ENCODE peak calls at places on chromosomes 2 and 18, in eight cellular contexts. One of them, this sample, is unnamed.

GRCh38 chr2:196353717-196354116 is 182.3 kb upstream of the STK17B start:
- DNase-seq in body of pancreas: no peak
- DNase-seq in AG04450: no peak
- DNase-seq in MCF 10A: no peak
- DNase-seq in upper lobe of right lung: no peak
- DNase-seq in Calu3: no peak
- DNase-seq in neural crest cell: no peak
- DNase-seq in fibroblast of pulmonary artery: no peak
- DNase-seq in this sample: no peak

GRCh38 chr2:60819155-60819862 is 62.1 kb upstream of the REL start:
- DNase-seq in MCF 10A: no peak
- DNase-seq in body of pancreas: peak
- DNase-seq in neural crest cell: no peak
- DNase-seq in Calu3: no peak
- DNase-seq in fibroblast of pulmonary artery: no peak
- DNase-seq in upper lobe of right lung: no peak
- DNase-seq in AG04450: no peak
- DNase-seq in this sample: no peak

GRCh38 chr2:221075203-221075602 is 496.9 kb downstream of the EPHA4 start:
- DNase-seq in body of pancreas: no peak
- DNase-seq in MCF 10A: no peak
- DNase-seq in fibroblast of pulmonary artery: peak
- DNase-seq in AG04450: peak
- DNase-seq in upper lobe of right lung: no peak
- DNase-seq in neural crest cell: no peak
- DNase-seq in Calu3: no peak
- DNase-seq in this sample: no peak

GRCh38 chr18:2847341-2848144 is 737 bp downstream of the EMILIN2 start:
- DNase-seq in Calu3: peak
- DNase-seq in neural crest cell: peak
- DNase-seq in upper lobe of right lung: peak
- DNase-seq in MCF 10A: no peak
- DNase-seq in AG04450: no peak
- DNase-seq in fibroblast of pulmonary artery: peak
- DNase-seq in body of pancreas: no peak
- DNase-seq in this sample: peak

GRCh38 chr2:233424028-233424951 is 70.0 kb downstream of the DGKD start:
- DNase-seq in body of pancreas: no peak
- DNase-seq in upper lobe of right lung: peak
- DNase-seq in Calu3: no peak
- DNase-seq in neural crest cell: no peak
- DNase-seq in fibroblast of pulmonary artery: peak
- DNase-seq in MCF 10A: peak
- DNase-seq in AG04450: no peak
- DNase-seq in this sample: no peak

GRCh38 chr2:110866496-110866895 is 134.1 kb downstream of the ACOXL start:
- DNase-seq in neural crest cell: no peak
- DNase-seq in AG04450: no peak
- DNase-seq in Calu3: no peak
- DNase-seq in fibroblast of pulmonary artery: no peak
- DNase-seq in body of pancreas: no peak
- DNase-seq in upper lobe of right lung: no peak
- DNase-seq in MCF 10A: no peak
- DNase-seq in this sample: no peak

GRCh38 chr18:26405190-26405781 is 143.1 kb downstream of the KCTD1 start:
- DNase-seq in MCF 10A: peak
- DNase-seq in neural crest cell: no peak
- DNase-seq in body of pancreas: peak
- DNase-seq in AG04450: no peak
- DNase-seq in fibroblast of pulmonary artery: peak
- DNase-seq in Calu3: peak
- DNase-seq in upper lobe of right lung: no peak
- DNase-seq in this sample: peak

GRCh38 chr2:231672617-231673347 is 35.5 kb upstream of the PTMA start:
- DNase-seq in upper lobe of right lung: peak
- DNase-seq in fibroblast of pulmonary artery: peak
- DNase-seq in Calu3: peak
- DNase-seq in body of pancreas: no peak
- DNase-seq in AG04450: no peak
- DNase-seq in MCF 10A: peak
- DNase-seq in neural crest cell: no peak
- DNase-seq in this sample: peak

GRCh38 chr2:56444339-56444738 is 260.5 kb downstream of the CCDC85A start:
- DNase-seq in MCF 10A: peak
- DNase-seq in upper lobe of right lung: peak
- DNase-seq in neural crest cell: no peak
- DNase-seq in Calu3: peak
- DNase-seq in body of pancreas: peak
- DNase-seq in fibroblast of pulmonary artery: peak
- DNase-seq in AG04450: no peak
- DNase-seq in this sample: no peak

GRCh38 chr18:35736696-35737095 is 155.2 kb downstream of the GALNT1 start:
- DNase-seq in fibroblast of pulmonary artery: no peak
- DNase-seq in MCF 10A: no peak
- DNase-seq in body of pancreas: no peak
- DNase-seq in Calu3: no peak
- DNase-seq in upper lobe of right lung: no peak
- DNase-seq in AG04450: no peak
- DNase-seq in neural crest cell: no peak
- DNase-seq in this sample: no peak

GRCh38 chr18:46676162-46676830 is 19.3 kb upstream of the LOXHD1 start:
- DNase-seq in AG04450: no peak
- DNase-seq in Calu3: no peak
- DNase-seq in body of pancreas: no peak
- DNase-seq in fibroblast of pulmonary artery: no peak
- DNase-seq in MCF 10A: peak
- DNase-seq in neural crest cell: no peak
- DNase-seq in upper lobe of right lung: no peak
- DNase-seq in this sample: no peak

GRCh38 chr18:34633368-34633767 is 76.7 kb upstream of the DTNA start:
- DNase-seq in upper lobe of right lung: no peak
- DNase-seq in body of pancreas: peak
- DNase-seq in Calu3: no peak
- DNase-seq in AG04450: no peak
- DNase-seq in MCF 10A: no peak
- DNase-seq in fibroblast of pulmonary artery: no peak
- DNase-seq in neural crest cell: no peak
- DNase-seq in this sample: no peak

GRCh38 chr2:176491172-176491904 is 222.1 kb downstream of the MTX2 start:
- DNase-seq in upper lobe of right lung: no peak
- DNase-seq in MCF 10A: peak
- DNase-seq in neural crest cell: no peak
- DNase-seq in fibroblast of pulmonary artery: peak
- DNase-seq in AG04450: peak
- DNase-seq in body of pancreas: peak
- DNase-seq in Calu3: no peak
- DNase-seq in this sample: peak

GRCh38 chr2:39571197-39571731 is 94.5 kb upstream of the TMEM178A start:
- DNase-seq in Calu3: no peak
- DNase-seq in body of pancreas: no peak
- DNase-seq in neural crest cell: no peak
- DNase-seq in MCF 10A: no peak
- DNase-seq in upper lobe of right lung: no peak
- DNase-seq in fibroblast of pulmonary artery: no peak
- DNase-seq in AG04450: no peak
- DNase-seq in this sample: no peak

GRCh38 chr2:227447606-227448005 is 24.4 kb upstream of the AGFG1 start:
- DNase-seq in body of pancreas: no peak
- DNase-seq in AG04450: peak
- DNase-seq in upper lobe of right lung: no peak
- DNase-seq in fibroblast of pulmonary artery: peak
- DNase-seq in Calu3: no peak
- DNase-seq in neural crest cell: no peak
- DNase-seq in MCF 10A: no peak
- DNase-seq in this sample: no peak

GRCh38 chr2:177983183-177983788 is 89.3 kb downstream of the PDE11A start:
- DNase-seq in body of pancreas: peak
- DNase-seq in AG04450: peak
- DNase-seq in neural crest cell: peak
- DNase-seq in upper lobe of right lung: no peak
- DNase-seq in Calu3: peak
- DNase-seq in fibroblast of pulmonary artery: peak
- DNase-seq in MCF 10A: peak
- DNase-seq in this sample: peak

GRCh38 chr18:36297419-36298112 is at the start of gene FHOD3:
- DNase-seq in body of pancreas: peak
- DNase-seq in upper lobe of right lung: peak
- DNase-seq in MCF 10A: peak
- DNase-seq in AG04450: no peak
- DNase-seq in neural crest cell: peak
- DNase-seq in fibroblast of pulmonary artery: peak
- DNase-seq in Calu3: peak
- DNase-seq in this sample: peak

GRCh38 chr18:63158676-63159291 is 160.8 kb downstream of the BCL2 start:
- DNase-seq in neural crest cell: no peak
- DNase-seq in AG04450: no peak
- DNase-seq in upper lobe of right lung: no peak
- DNase-seq in MCF 10A: no peak
- DNase-seq in fibroblast of pulmonary artery: no peak
- DNase-seq in body of pancreas: no peak
- DNase-seq in Calu3: no peak
- DNase-seq in this sample: no peak

GRCh38 chr2:239456940-239457339 is 56.1 kb upstream of the HDAC4 start:
- DNase-seq in fibroblast of pulmonary artery: no peak
- DNase-seq in MCF 10A: no peak
- DNase-seq in body of pancreas: no peak
- DNase-seq in neural crest cell: no peak
- DNase-seq in upper lobe of right lung: no peak
- DNase-seq in Calu3: no peak
- DNase-seq in AG04450: no peak
- DNase-seq in this sample: no peak

GRCh38 chr2:1588051-1588993 is 156.0 kb downstream of the PXDN start:
- DNase-seq in neural crest cell: no peak
- DNase-seq in AG04450: no peak
- DNase-seq in MCF 10A: no peak
- DNase-seq in upper lobe of right lung: peak
- DNase-seq in Calu3: no peak
- DNase-seq in fibroblast of pulmonary artery: no peak
- DNase-seq in body of pancreas: no peak
- DNase-seq in this sample: no peak

GRCh38 chr2:1588994-1589611 is 155.2 kb downstream of the PXDN start:
- DNase-seq in body of pancreas: no peak
- DNase-seq in Calu3: no peak
- DNase-seq in MCF 10A: no peak
- DNase-seq in upper lobe of right lung: peak
- DNase-seq in fibroblast of pulmonary artery: no peak
- DNase-seq in AG04450: no peak
- DNase-seq in neural crest cell: no peak
- DNase-seq in this sample: no peak

GRCh38 chr2:1591461-1591770 is 152.9 kb downstream of the PXDN start:
- DNase-seq in body of pancreas: peak
- DNase-seq in AG04450: no peak
- DNase-seq in MCF 10A: no peak
- DNase-seq in upper lobe of right lung: peak
- DNase-seq in fibroblast of pulmonary artery: no peak
- DNase-seq in Calu3: no peak
- DNase-seq in neural crest cell: no peak
- DNase-seq in this sample: no peak

GRCh38 chr2:1591978-1592907 is 152.1 kb downstream of the PXDN start:
- DNase-seq in AG04450: peak
- DNase-seq in Calu3: no peak
- DNase-seq in MCF 10A: peak
- DNase-seq in neural crest cell: peak
- DNase-seq in upper lobe of right lung: peak
- DNase-seq in fibroblast of pulmonary artery: peak
- DNase-seq in body of pancreas: peak
- DNase-seq in this sample: no peak

GRCh38 chr2:1590611-1591460 is 153.5 kb downstream of the PXDN start:
- DNase-seq in AG04450: no peak
- DNase-seq in upper lobe of right lung: peak
- DNase-seq in Calu3: no peak
- DNase-seq in MCF 10A: no peak
- DNase-seq in body of pancreas: no peak
- DNase-seq in neural crest cell: no peak
- DNase-seq in fibroblast of pulmonary artery: peak
- DNase-seq in this sample: no peak
- TF ChIP-seq CTCF in AG04450: no peak
- TF ChIP-seq CTCF in upper lobe of right lung: no peak
- TF ChIP-seq CTCF in Calu3: no peak
- TF ChIP-seq CTCF in MCF 10A: no peak
- TF ChIP-seq CTCF in body of pancreas: no peak
- TF ChIP-seq CTCF in neural crest cell: no peak
- TF ChIP-seq CTCF in fibroblast of pulmonary artery: peak
- TF ChIP-seq CTCF in this sample: no peak

GRCh38 chr2:139992078-139992477 is 1211.9 kb upstream of the NXPH2 start:
- DNase-seq in AG04450: no peak
- DNase-seq in body of pancreas: no peak
- DNase-seq in fibroblast of pulmonary artery: no peak
- DNase-seq in MCF 10A: no peak
- DNase-seq in upper lobe of right lung: no peak
- DNase-seq in Calu3: no peak
- DNase-seq in neural crest cell: no peak
- DNase-seq in this sample: no peak
- TF ChIP-seq CTCF in AG04450: no peak
- TF ChIP-seq CTCF in body of pancreas: no peak
- TF ChIP-seq CTCF in fibroblast of pulmonary artery: no peak
- TF ChIP-seq CTCF in MCF 10A: no peak
- TF ChIP-seq CTCF in upper lobe of right lung: no peak
- TF ChIP-seq CTCF in Calu3: no peak
- TF ChIP-seq CTCF in neural crest cell: peak
- TF ChIP-seq CTCF in this sample: no peak

GRCh38 chr2:38508311-38509039 is 94.3 kb downstream of the HNRNPLL start:
- DNase-seq in body of pancreas: peak
- DNase-seq in fibroblast of pulmonary artery: peak
- DNase-seq in MCF 10A: peak
- DNase-seq in neural crest cell: peak
- DNase-seq in Calu3: peak
- DNase-seq in upper lobe of right lung: peak
- DNase-seq in AG04450: no peak
- DNase-seq in this sample: peak
- TF ChIP-seq CTCF in body of pancreas: no peak
- TF ChIP-seq CTCF in fibroblast of pulmonary artery: peak
- TF ChIP-seq CTCF in MCF 10A: peak
- TF ChIP-seq CTCF in neural crest cell: peak
- TF ChIP-seq CTCF in Calu3: peak
- TF ChIP-seq CTCF in upper lobe of right lung: peak
- TF ChIP-seq CTCF in AG04450: peak
- TF ChIP-seq CTCF in this sample: peak

DNA sequence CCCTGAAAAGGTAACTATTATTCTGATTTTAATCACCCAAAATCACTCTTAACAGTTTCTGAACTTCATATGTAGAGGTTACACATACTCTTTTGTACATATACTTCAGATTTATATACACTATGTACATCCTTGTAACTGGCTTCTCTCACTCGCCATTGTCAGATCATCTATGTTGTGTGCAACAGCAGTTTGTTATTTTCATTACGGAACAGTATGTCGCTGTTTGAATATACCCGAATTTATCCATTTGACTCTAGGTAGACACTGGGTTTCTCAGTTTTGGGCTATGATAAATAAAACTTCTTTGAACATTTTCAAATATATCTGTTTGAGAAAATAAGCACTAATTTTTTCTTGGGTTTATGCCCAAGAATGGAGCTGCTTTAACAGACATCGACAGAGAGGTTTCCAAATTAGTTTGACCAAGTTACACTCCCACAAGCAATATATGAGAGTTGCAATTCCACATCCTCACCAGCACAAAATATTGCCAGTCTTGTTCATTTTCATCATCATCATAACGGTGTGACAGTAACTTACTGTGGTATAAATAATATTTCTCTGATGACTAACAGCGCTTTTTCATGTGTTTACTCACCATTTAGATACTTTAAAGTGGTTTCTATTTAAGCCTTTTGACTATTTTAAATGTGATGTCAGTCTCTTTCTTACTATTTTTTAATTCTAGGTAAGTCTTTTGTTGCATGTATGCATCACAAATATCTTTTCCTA is 80.9 kb downstream of the SMC6 start:
- DNase-seq in MCF 10A: peak
- DNase-seq in fibroblast of pulmonary artery: peak
- DNase-seq in neural crest cell: no peak
- DNase-seq in upper lobe of right lung: no peak
- DNase-seq in body of pancreas: no peak
- DNase-seq in AG04450: no peak
- DNase-seq in Calu3: no peak
- DNase-seq in this sample: no peak
- TF ChIP-seq CTCF in MCF 10A: no peak
- TF ChIP-seq CTCF in fibroblast of pulmonary artery: no peak
- TF ChIP-seq CTCF in neural crest cell: no peak
- TF ChIP-seq CTCF in upper lobe of right lung: no peak
- TF ChIP-seq CTCF in body of pancreas: no peak
- TF ChIP-seq CTCF in AG04450: no peak
- TF ChIP-seq CTCF in Calu3: no peak
- TF ChIP-seq CTCF in this sample: no peak

This sample was measured in GM20000.